ENCODE peak calls at places on chromosomes 11 and 22, in seven cellular contexts. M, V, I, K, A, D and S are unnamed samples.

GRCh38 chr11:100739636-100740035 is 52.5 kb downstream of the ARHGAP42 start:
- DNase-seq in M (no peak), V (no peak), I (no peak), K (no peak), A (peak; percentile 40), D (no peak), S (no peak)

GRCh38 chr11:32550207-32550606 is 33.4 kb upstream of the EIF3M start:
- DNase-seq in M (no peak), V (no peak), I (no peak), K (no peak), A (no peak), D (no peak), S (no peak)

GRCh38 chr11:45217991-45218390 is 68.2 kb downstream of the SYT13 start:
- DNase-seq in M (no peak), V (no peak), I (no peak), K (no peak), A (no peak), D (no peak), S (peak; percentile 51)

GRCh38 chr11:75101424-75102128 is 4.9 kb upstream of the OR2AT4 start:
- DNase-seq in M (no peak), V (no peak), I (no peak), K (no peak), A (no peak), D (no peak), S (no peak)

GRCh38 chr22:38309614-38310517 is 7.4 kb downstream of the CSNK1E start:
- DNase-seq in M (no peak), V (peak; percentile 82), I (no peak), K (peak; percentile 37), A (peak; percentile 94), D (no peak), S (no peak)

GRCh38 chr11:41319434-41319833 is 140.0 kb downstream of the LRRC4C start:
- DNase-seq in M (no peak), V (no peak), I (no peak), K (no peak), A (no peak), D (no peak), S (no peak)

GRCh38 chr11:71488086-71488967 is 35.3 kb downstream of the NADSYN1 start:
- DNase-seq in M (peak; percentile 86), V (no peak), I (no peak), K (no peak), A (no peak), D (no peak), S (peak; percentile 91)

GRCh38 chr11:67404515-67405195 is 772 bp downstream of the TBC1D10C start:
- DNase-seq in M (no peak), V (no peak), I (peak; percentile 76), K (no peak), A (no peak), D (peak; percentile 83), S (no peak)

GRCh38 chr11:33936745-33937612 is 45.1 kb upstream of the LMO2 start:
- DNase-seq in M (no peak), V (no peak), I (no peak), K (peak; percentile 52), A (no peak), D (no peak), S (peak; percentile 50)

GRCh38 chr11:68297812-68298658 is 14.4 kb upstream of the LRP5 start:
- DNase-seq in M (peak; percentile 93), V (peak; percentile 94), I (peak; percentile 89), K (peak; percentile 87), A (peak; percentile 98), D (peak; percentile 90), S (peak; percentile 23)

GRCh38 chr11:130522284-130522961 is 74.0 kb downstream of the ADAMTS15 start:
- DNase-seq in M (peak; percentile 95), V (peak; percentile 67), I (peak; percentile 82), K (peak; percentile 94), A (peak; percentile 10), D (peak; percentile 88), S (peak; percentile 47)

GRCh38 chr11:78050964-78051831 is 12.5 kb upstream of the THRSP start:
- DNase-seq in M (peak; percentile 73), V (no peak), I (no peak), K (no peak), A (peak; percentile 65), D (no peak), S (peak; percentile 60)

GRCh38 chr11:117259417-117259816 is 26.9 kb downstream of the RNF214 start:
- DNase-seq in M (no peak), V (no peak), I (no peak), K (no peak), A (no peak), D (no peak), S (peak; percentile 31)

GRCh38 chr11:18105086-18105801 is 638 bp downstream of the SAAL1 start:
- DNase-seq in M (no peak), V (no peak), I (no peak), K (no peak), A (no peak), D (no peak), S (no peak)

GRCh38 chr11:72762641-72763304 is 10.6 kb upstream of the ARAP1 start:
- DNase-seq in M (no peak), V (no peak), I (no peak), K (no peak), A (no peak), D (no peak), S (no peak)

GRCh38 chr11:95991545-95991944 is 67.6 kb upstream of the MTMR2 start:
- DNase-seq in M (no peak), V (no peak), I (no peak), K (no peak), A (no peak), D (no peak), S (no peak)

GRCh38 chr11:95989216-95989615 is 65.3 kb upstream of the MTMR2 start:
- DNase-seq in M (no peak), V (no peak), I (no peak), K (no peak), A (no peak), D (no peak), S (no peak)

GRCh38 chr11:95993438-95994339 is 69.8 kb upstream of the MTMR2 start:
- DNase-seq in M (no peak), V (no peak), I (no peak), K (no peak), A (no peak), D (no peak), S (no peak)

GRCh38 chr11:95989780-95990179 is 65.9 kb upstream of the MTMR2 start:
- DNase-seq in M (no peak), V (no peak), I (no peak), K (no peak), A (no peak), D (no peak), S (no peak)

GRCh38 chr11:95991101-95991500 is 67.2 kb upstream of the MTMR2 start:
- DNase-seq in M (no peak), V (no peak), I (no peak), K (no peak), A (no peak), D (no peak), S (peak; percentile 37)
- H3K27ac ChIP-seq in M (no peak overlapping the region), V (no peak overlapping the region), I (peak overlapping the region; percentile 56), K (no peak overlapping the region), A (no peak overlapping the region), D (peak overlapping the region; percentile 45), S (no peak overlapping the region)

GRCh38 chr11:35507688-35508087 is 17.7 kb downstream of the PAMR1 start:
- DNase-seq in M (no peak), V (no peak), I (no peak), K (no peak), A (no peak), D (no peak), S (no peak)
- TF ChIP-seq CTCF in M (peak; percentile 47), V (no peak), I (no peak), K (no peak), A (no peak), D (no peak), S (peak; percentile 54)

GRCh38 chr11:121471167-121471566 is 18.4 kb upstream of the SORL1-AS1 start:
- DNase-seq in M (no peak), V (peak; percentile 85), I (no peak), K (no peak), A (no peak), D (no peak), S (no peak)

GRCh38 chr11:121472310-121472709 is 19.5 kb upstream of the SORL1-AS1 start:
- DNase-seq in M (no peak), V (no peak), I (no peak), K (no peak), A (no peak), D (no peak), S (no peak)

GRCh38 chr11:121473064-121473777 is 20.5 kb upstream of the SORL1-AS1 start:
- DNase-seq in M (no peak), V (no peak), I (no peak), K (no peak), A (no peak), D (no peak), S (no peak)

GRCh38 chr11:121467965-121468364 is 15.2 kb upstream of the SORL1-AS1 start:
- DNase-seq in M (no peak), V (no peak), I (no peak), K (peak; percentile 46), A (no peak), D (no peak), S (no peak)

DNA sequence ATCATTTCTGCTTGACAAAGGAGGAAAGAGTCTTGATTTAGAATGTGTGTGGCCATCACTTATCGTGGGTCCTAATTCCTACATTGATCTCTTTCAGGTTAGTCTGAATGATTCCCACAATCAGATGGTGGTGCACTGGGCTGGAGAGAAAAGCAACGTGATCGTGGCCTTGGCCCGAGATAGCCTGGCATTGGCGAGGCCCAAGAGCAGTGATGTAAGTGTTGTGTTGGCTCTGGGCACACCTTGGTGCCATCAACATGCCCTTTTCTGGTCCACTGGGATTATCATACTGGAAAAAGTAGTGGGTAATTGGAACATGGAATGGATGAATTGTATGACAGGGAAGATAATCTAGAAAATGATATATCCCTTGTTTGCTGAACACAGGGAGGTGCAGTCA is 17.1 kb upstream of the SORL1-AS1 start:
- DNase-seq in M (no peak), V (peak; percentile 85), I (no peak), K (no peak), A (no peak), D (no peak), S (no peak)
- H3K4me1 ChIP-seq in M (peaks cover 9% of the 10 kb centered on the region), V (peaks cover 53% of the 10 kb centered on the region), I (peaks cover 34% of the 10 kb centered on the region), K (peaks cover 16% of the 10 kb centered on the region), A (peaks cover 44% of the 10 kb centered on the region), D (peaks cover 26% of the 10 kb centered on the region), S (peaks cover 26% of the 10 kb centered on the region)

GRCh38 chr11:93543292-93543977 is at the start of gene SMCO4:
- DNase-seq in M (peak; percentile 96), V (peak; percentile 92), I (peak; percentile 91), K (peak; percentile 83), A (peak; percentile 62), D (peak; percentile 95), S (peak; percentile 52)

GRCh38 chr11:93547028-93547427 is 3.8 kb upstream of the SMCO4 start:
- DNase-seq in M (no peak), V (no peak), I (no peak), K (no peak), A (no peak), D (no peak), S (no peak)

GRCh38 chr11:93542753-93543246 is 391 bp downstream of the SMCO4 start:
- DNase-seq in M (no peak), V (peak; percentile 68), I (no peak), K (peak; percentile 45), A (no peak), D (no peak), S (no peak)

GRCh38 chr11:93547768-93548167 is 4.6 kb upstream of the SMCO4 start:
- DNase-seq in M (no peak), V (no peak), I (no peak), K (no peak), A (no peak), D (no peak), S (no peak)

DNA sequence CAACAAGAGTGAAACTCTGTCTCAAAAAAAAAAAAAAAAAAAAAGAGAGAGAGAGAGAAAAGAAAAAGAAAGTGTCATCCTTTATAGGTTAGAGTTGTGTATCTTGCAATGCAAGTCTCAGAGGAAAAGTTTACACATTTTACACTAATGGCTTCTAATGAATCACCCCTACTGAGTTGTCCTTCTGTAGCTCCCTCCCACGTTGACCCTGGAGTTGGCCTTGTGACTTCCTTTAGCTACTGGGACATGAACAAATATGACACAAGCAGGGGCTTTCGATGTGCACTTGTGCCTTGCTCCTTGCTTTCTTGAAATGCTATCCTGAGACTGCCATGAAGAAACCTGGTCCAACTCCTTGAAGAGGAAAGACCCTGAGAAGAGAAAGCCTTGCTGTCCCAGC is 2.4 kb upstream of the SMCO4 start:
- DNase-seq in M (no peak), V (no peak), I (no peak), K (no peak), A (no peak), D (no peak), S (no peak)
- H3K27ac ChIP-seq in M (no peak overlapping the region), V (no peak overlapping the region), I (no peak overlapping the region), K (no peak overlapping the region), A (no peak overlapping the region), D (no peak overlapping the region), S (no peak overlapping the region)